ENCODE peak calls at places on chromosomes 12 and 14, in four cellular contexts. X is OCI-LY7, W is tibial artery, H is upper lobe of right lung. P is an unnamed sample.

GRCh38 chr12:22014783-22015144 is 31.3 kb upstream of the CMAS start:
- DNase-seq in X (no peak), W (no peak), H (no peak), P (no peak)

GRCh38 chr12:9699898-9700605 is 30.5 kb downstream of the CLEC2D start:
- DNase-seq in X (no peak), W (no peak), H (no peak), P (no peak)

GRCh38 chr12:108789546-108789945 is 58.2 kb upstream of the CORO1C start:
- DNase-seq in X (no peak), W (no peak), H (no peak), P (no peak)

GRCh38 chr12:58540480-58541299 is 379.6 kb downstream of the LRIG3 start:
- DNase-seq in X (peak), W (peak), H (peak), P (peak)

GRCh38 chr12:11954181-11954580 is 116.6 kb upstream of the BCL2L14 start:
- DNase-seq in X (peak), W (no peak), H (no peak), P (no peak)

GRCh38 chr14:43894534-43894933 is 612.5 kb downstream of the FSCB start:
- DNase-seq in X (peak), W (no peak), H (no peak), P (no peak)

GRCh38 chr14:35346738-35347322 is 54.6 kb downstream of the PSMA6 start:
- DNase-seq in X (no peak), W (no peak), H (no peak), P (no peak)

GRCh38 chr14:75229923-75230792 is 48.5 kb upstream of the FOS start:
- DNase-seq in X (peak), W (no peak), H (peak), P (no peak)

GRCh38 chr12:123111498-123112165 is 39.3 kb downstream of the PITPNM2 start:
- DNase-seq in X (no peak), W (no peak), H (no peak), P (no peak)

GRCh38 chr14:70032447-70032846 is 153.2 kb downstream of the SMOC1 start:
- DNase-seq in X (no peak), W (no peak), H (no peak), P (no peak)

GRCh38 chr14:71262466-71262865 is 355.2 kb downstream of the PCNX1 start:
- DNase-seq in X (no peak), W (no peak), H (no peak), P (no peak)

GRCh38 chr12:1591029-1591428 is 3.4 kb downstream of the FBXL14 start:
- DNase-seq in X (peak), W (no peak), H (no peak), P (no peak)

GRCh38 chr12:82174936-82175335 is 183.3 kb downstream of the CCDC59 start:
- DNase-seq in X (no peak), W (no peak), H (no peak), P (no peak)

GRCh38 chr12:110175201-110175600 is 51.0 kb downstream of the IFT81 start:
- DNase-seq in X (no peak), W (no peak), H (no peak), P (no peak)

GRCh38 chr14:29037428-29037827 is 270.8 kb downstream of the FOXG1 start:
- DNase-seq in X (no peak), W (no peak), H (no peak), P (no peak)

GRCh38 chr12:47216150-47216677 is 136.5 kb upstream of the AMIGO2 start:
- DNase-seq in X (peak), W (no peak), H (no peak), P (no peak)

GRCh38 chr12:82687020-82687951 is 580 bp downstream of the TMTC2 start:
- DNase-seq in X (peak), W (no peak), H (peak), P (peak)

GRCh38 chr12:110718222-110718908 is 24.3 kb downstream of the PPP1CC start:
- DNase-seq in X (no peak), W (no peak), H (no peak), P (no peak)

GRCh38 chr12:54926246-54926645 is 58.3 kb downstream of the TESPA1 start:
- DNase-seq in X (no peak), W (no peak), H (no peak), P (no peak)

GRCh38 chr12:13727707-13728147 is 253.7 kb downstream of the GRIN2B start:
- DNase-seq in X (no peak), W (no peak), H (no peak), P (no peak)

GRCh38 chr14:63727736-63728728 is at the start of gene SGPP1:
- DNase-seq in X (peak), W (peak), H (peak), P (peak)

GRCh38 chr14:53567236-53567785 is 389.3 kb downstream of the BMP4 start:
- DNase-seq in X (no peak), W (no peak), H (no peak), P (no peak)

GRCh38 chr14:79016828-79017505 is 846.8 kb downstream of the NRXN3 start:
- DNase-seq in X (no peak), W (no peak), H (no peak), P (no peak)

GRCh38 chr12:122687091-122687490 is 16.1 kb downstream of the HCAR2 start:
- DNase-seq in X (no peak), W (peak), H (peak), P (no peak)

GRCh38 chr14:89171168-89171567 is 245.9 kb downstream of the FOXN3 start:
- DNase-seq in X (no peak), W (no peak), H (no peak), P (no peak)

GRCh38 chr12:51922762-51923505 is 15.6 kb downstream of the ACVRL1 start:
- DNase-seq in X (peak), W (peak), H (no peak), P (no peak)

GRCh38 chr14:92408186-92408585 is 85.2 kb downstream of the SLC24A4 start:
- DNase-seq in X (no peak), W (no peak), H (no peak), P (no peak)

GRCh38 chr14:100780246-100780645 is 45.7 kb upstream of the MEG3 start:
- DNase-seq in X (no peak), W (peak), H (no peak), P (no peak)

GRCh38 chr12:66503746-66504145 is 175.1 kb downstream of the GRIP1 start:
- DNase-seq in X (no peak), W (no peak), H (no peak), P (no peak)

GRCh38 chr14:90060965-90061848 is 587 bp upstream of the KCNK13 start:
- DNase-seq in X (no peak), W (no peak), H (no peak), P (no peak)

GRCh38 chr12:1594295-1595025 is at the start of gene FBXL14:
- DNase-seq in X (peak), W (peak), H (peak), P (peak)

GRCh38 chr12:64081020-64081419 is 141.1 kb downstream of the KICS2 start:
- DNase-seq in X (no peak), W (no peak), H (no peak), P (no peak)

GRCh38 chr12:106188249-106188648 is 49.5 kb upstream of the NUAK1 start:
- DNase-seq in X (no peak), W (no peak), H (no peak), P (no peak)

GRCh38 chr12:123732251-123732650 is 20.1 kb downstream of the ATP6V0A2 start:
- DNase-seq in X (no peak), W (no peak), H (no peak), P (no peak)

GRCh38 chr12:29242921-29243431 is 93.9 kb downstream of the FAR2 start:
- DNase-seq in X (no peak), W (no peak), H (no peak), P (no peak)

GRCh38 chr12:105955976-105956375 is 182.8 kb downstream of the NUAK1 start:
- DNase-seq in X (no peak), W (no peak), H (no peak), P (no peak)

DNA sequence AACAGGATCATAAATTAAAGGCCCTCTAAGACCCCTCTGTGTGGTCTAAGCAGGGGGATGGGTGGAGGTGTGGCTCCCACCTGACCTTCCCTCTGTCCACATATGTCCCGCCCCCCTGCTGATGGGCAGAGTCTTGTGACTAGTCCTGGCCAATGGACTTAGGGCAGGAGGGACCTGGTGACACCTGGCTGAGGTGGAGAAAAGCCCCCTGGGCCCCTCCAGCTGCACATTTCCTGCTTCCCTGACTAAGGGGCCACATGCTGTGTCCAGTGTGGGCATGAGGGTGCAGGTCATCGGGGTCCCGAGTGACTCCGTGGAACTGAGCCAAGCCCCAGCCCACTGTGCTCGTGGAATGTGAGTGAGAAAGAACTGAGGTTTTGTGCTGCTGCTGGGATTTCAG is 254.7 kb downstream of the ADGRD1 start:
- DNase-seq in X (no peak), W (peak), H (peak), P (no peak)
- H3K27ac ChIP-seq in X (no peak), W (no peak), H (no peak), P (no peak)

GRCh38 chr14:22613736-22614239 is 15.7 kb downstream of the ABHD4 start:
- DNase-seq in X (no peak), W (no peak), H (no peak), P (no peak)

GRCh38 chr14:22607291-22607690 is 9.2 kb downstream of the ABHD4 start:
- DNase-seq in X (no peak), W (no peak), H (no peak), P (no peak)

GRCh38 chr14:22610931-22611330 is 12.8 kb downstream of the ABHD4 start:
- DNase-seq in X (no peak), W (no peak), H (no peak), P (no peak)

GRCh38 chr14:22614240-22614799 is 16.2 kb downstream of the ABHD4 start:
- DNase-seq in X (peak), W (no peak), H (no peak), P (no peak)

DNA sequence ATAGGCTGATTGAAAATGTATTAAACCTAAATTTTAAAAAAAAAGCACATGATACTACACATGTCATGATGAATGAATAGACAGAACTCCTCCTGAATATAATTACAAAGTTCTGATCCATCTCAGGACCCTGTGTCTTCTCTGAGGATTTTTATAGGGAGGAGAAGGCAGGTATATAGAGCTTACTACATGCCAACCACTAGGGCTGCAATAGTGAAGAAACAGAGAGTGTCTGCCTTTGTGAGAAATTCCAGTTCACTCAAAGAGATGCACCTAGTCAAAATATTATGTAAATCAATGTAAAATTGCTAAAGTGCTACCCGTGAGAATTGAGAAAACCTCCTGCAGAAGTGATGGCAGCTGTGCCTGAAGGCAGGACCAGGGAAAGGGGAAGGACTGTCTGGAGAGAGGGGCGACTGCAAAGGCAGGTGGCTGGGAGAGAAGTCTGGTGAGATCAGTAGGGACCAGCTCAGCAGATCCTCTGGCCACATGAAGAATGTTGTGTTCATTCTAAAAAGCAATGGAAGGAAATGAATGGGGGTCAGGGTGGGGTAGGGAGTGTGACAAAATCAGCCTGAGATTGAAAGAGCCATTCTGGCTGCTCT is 15.1 kb downstream of the ABHD4 start:
- DNase-seq in X (no peak), W (no peak), H (no peak), P (no peak)
- H3K27ac ChIP-seq in X (no peak), W (peak), H (peak), P (no peak)

DNA sequence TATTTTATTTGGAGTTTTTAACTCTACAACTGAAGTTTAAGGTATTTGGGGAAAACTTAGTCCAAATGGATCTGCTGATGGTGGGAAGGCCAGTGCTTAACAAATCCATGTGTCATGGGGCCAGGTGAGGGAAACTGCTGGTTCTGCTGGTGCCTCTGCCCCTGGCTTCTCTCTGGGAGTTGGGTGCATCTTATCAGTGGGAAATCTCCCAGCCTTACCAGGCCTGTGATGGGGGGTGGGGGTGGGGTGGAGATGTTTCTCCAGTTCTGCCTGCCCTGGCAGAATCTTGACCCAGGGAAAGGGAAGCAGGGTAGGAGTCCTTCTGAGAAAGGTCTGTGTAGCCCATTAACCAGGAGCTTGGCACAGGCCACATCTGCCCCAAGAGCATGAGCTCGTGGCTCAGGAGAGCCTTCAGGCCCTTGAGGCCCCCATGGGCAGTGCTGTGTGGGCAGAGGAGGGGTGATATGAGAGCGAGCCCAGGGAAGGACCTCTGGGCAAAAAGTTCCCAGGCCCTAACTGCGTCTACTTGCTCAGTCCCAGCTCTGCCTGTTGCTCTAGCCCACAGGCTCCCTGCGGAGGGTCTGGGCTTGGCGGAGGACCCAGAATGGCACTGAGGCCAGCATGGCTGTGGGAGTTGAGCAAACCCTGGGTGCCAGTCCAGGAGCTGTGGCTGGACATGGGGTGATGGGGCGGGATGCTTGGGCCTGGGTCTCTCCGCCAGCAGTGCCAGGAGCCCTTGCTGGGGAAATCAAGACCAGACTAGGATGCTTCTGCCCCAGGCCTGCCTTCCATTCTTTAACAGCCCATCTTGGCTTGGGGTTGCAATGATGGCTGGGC is 18.2 kb downstream of the VASH1 start:
- DNase-seq in X (no peak), W (no peak), H (no peak), P (no peak)
- H3K27ac ChIP-seq in X (no peak), W (peak), H (no peak), P (peak)

DNA sequence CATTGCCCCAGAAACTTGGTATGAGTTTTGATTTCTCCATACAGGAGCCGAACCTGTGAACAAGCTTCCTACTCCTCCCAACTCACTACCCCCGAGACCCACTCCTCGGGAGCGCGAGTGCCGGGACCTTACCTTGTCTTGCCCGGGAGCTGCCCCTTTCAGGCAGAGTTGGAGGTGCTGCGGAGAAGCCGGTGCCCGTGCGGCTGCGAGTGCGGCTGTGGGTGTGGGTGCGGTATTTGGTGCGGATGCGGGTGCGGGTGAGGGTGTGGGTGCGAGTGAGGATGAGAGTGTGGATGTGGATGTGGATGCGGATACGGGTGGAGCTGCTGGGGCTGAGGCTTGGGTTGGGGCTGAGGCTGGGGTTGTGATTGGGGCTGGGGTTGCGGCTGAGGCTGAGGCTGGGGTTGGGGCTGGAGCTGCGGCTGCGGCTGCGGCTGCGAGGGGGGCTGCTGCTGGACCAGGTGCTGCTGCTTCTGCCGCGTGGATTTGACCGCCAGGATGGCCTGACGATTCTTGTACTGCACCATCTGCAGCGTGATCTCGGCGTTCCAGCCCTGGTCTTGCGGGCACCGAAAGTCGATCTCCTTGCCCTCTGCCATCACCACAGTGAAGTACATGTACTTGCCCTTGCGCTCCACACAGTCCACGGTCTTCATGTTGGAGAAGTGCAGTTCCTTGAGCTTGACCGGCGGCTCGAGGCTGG is 1.0 kb downstream of the PHLDA1 start:
- DNase-seq in X (peak), W (peak), H (peak), P (no peak)
- H3K27ac ChIP-seq in X (no peak), W (peak), H (peak), P (peak)

GRCh38 chr12:92502417-92503028 is 200.3 kb upstream of the PLEKHG7 start:
- DNase-seq in X (peak), W (no peak), H (no peak), P (no peak)
- H3K27ac ChIP-seq in X (peak), W (peak), H (peak), P (no peak)

P was measured in substantia nigra.